ENCODE peak calls at places on chromosomes 11 and 22, in seven cellular contexts. V, S, J, K, Y, H and B are unnamed samples.

GRCh38 chr11:117071344-117071787 is 26.9 kb downstream of the SIK3 start:
- DNase-seq in V (no peak), S (peak; percentile 40), J (peak; percentile 57), K (no peak), Y (no peak), H (no peak), B (no peak)

GRCh38 chr11:91947215-91947614 is 277.4 kb upstream of the FAT3 start:
- DNase-seq in V (peak; percentile 3), S (no peak), J (no peak), K (peak; percentile 36), Y (peak; percentile 83), H (peak; percentile 29), B (no peak)

GRCh38 chr11:7668911-7669310 is 4.4 kb downstream of the CYB5R2 start:
- DNase-seq in V (no peak), S (no peak), J (no peak), K (no peak), Y (no peak), H (no peak), B (no peak)

GRCh38 chr11:120964857-120965256 is 59.0 kb upstream of the TBCEL start:
- DNase-seq in V (peak; percentile 21), S (no peak), J (peak; percentile 24), K (no peak), Y (peak; percentile 66), H (no peak), B (no peak)

GRCh38 chr22:19885841-19886592 is 31.3 kb upstream of the GNB1L start:
- DNase-seq in V (no peak), S (no peak), J (no peak), K (no peak), Y (no peak), H (peak; percentile 69), B (no peak)

GRCh38 chr22:19631899-19632670 is 82.2 kb upstream of the SEPTIN5 start:
- DNase-seq in V (peak; percentile 13), S (peak; percentile 46), J (peak; percentile 56), K (no peak), Y (peak; percentile 24), H (peak; percentile 48), B (no peak)

GRCh38 chr11:68840661-68841653 is 759 bp downstream of the CPT1A start:
- DNase-seq in V (peak; percentile 35), S (peak; percentile 69), J (peak; percentile 66), K (peak; percentile 57), Y (no peak), H (peak; percentile 89), B (peak; percentile 59)

GRCh38 chr11:59429924-59430516 is 3.8 kb upstream of the OR5A2 start:
- DNase-seq in V (peak; percentile 10), S (peak; percentile 72), J (peak; percentile 59), K (peak; percentile 76), Y (peak; percentile 3), H (no peak), B (no peak)

GRCh38 chr22:49894321-49895072 is 23.7 kb downstream of the ALG12 start:
- DNase-seq in V (no peak), S (no peak), J (no peak), K (no peak), Y (no peak), H (peak; percentile 37), B (no peak)

GRCh38 chr11:14114786-14115185 is 152.3 kb downstream of the SPON1 start:
- DNase-seq in V (no peak), S (no peak), J (no peak), K (no peak), Y (no peak), H (no peak), B (no peak)

GRCh38 chr22:45159652-45160462 is 3.9 kb upstream of the NUP50 start:
- DNase-seq in V (no peak), S (peak; percentile 44), J (peak; percentile 68), K (no peak), Y (peak; percentile 26), H (no peak), B (no peak)
- TF ChIP-seq CTCF in V (no peak), S (no peak), J (no peak), K (no peak), Y (no peak), H (no peak), B (no peak)

DNA sequence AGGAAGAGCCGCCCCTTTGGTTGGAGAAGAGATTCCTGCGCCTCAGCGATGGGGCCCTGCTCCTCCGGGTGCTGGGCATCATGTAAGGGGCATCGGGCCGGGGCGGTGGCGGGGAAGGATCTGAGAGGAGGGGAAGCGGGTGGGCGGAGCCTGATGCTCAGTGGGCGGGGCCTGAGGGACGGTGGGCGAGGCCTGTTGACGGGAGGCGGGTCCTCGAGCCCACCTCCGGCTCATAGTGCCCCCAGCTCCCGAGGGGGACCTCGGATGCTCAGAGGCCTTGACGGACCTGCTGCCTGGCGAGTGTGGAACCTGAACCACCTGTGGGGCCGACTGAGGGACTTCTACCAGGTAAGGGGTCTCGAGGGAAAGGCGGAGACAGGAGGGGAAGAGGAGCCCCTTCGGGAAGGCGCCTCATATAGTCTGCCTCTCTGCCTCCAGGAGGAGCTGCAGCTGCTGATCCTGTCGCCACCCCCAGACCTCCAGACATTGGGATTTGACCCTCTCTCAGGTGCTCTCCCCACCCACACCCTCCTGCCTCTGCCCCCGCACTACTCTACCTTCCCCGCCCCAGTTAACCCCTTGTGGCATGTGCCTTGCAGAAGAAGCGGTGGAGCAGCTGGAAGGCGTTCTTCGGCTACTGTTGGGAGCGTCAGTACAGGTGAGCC is 799 bp downstream of the CCDC88B start:
- DNase-seq in V (no peak), S (peak; percentile 34), J (no peak), K (peak; percentile 37), Y (no peak), H (peak; percentile 85), B (no peak)
- TF ChIP-seq CTCF in V (no peak), S (no peak), J (no peak), K (no peak), Y (no peak), H (no peak), B (no peak)

GRCh38 chr22:32574957-32575893 is 100.6 kb downstream of the FBXO7 start:
- DNase-seq in V (no peak), S (peak; percentile 42), J (no peak), K (no peak), Y (no peak), H (no peak), B (no peak)

GRCh38 chr22:32576553-32577255 is 102.1 kb downstream of the FBXO7 start:
- DNase-seq in V (no peak), S (no peak), J (no peak), K (no peak), Y (no peak), H (no peak), B (no peak)

GRCh38 chr22:32573991-32574390 is 99.4 kb downstream of the FBXO7 start:
- DNase-seq in V (no peak), S (no peak), J (no peak), K (no peak), Y (no peak), H (no peak), B (no peak)

GRCh38 chr22:32572741-32573140 is 98.1 kb downstream of the FBXO7 start:
- DNase-seq in V (no peak), S (no peak), J (no peak), K (no peak), Y (no peak), H (no peak), B (no peak)

GRCh38 chr22:32574397-32574796 is 99.8 kb downstream of the FBXO7 start:
- DNase-seq in V (no peak), S (peak; percentile 46), J (no peak), K (no peak), Y (no peak), H (no peak), B (no peak)
- TF ChIP-seq CTCF in V (no peak), S (no peak), J (no peak), K (no peak), Y (no peak), H (no peak), B (no peak)

DNA sequence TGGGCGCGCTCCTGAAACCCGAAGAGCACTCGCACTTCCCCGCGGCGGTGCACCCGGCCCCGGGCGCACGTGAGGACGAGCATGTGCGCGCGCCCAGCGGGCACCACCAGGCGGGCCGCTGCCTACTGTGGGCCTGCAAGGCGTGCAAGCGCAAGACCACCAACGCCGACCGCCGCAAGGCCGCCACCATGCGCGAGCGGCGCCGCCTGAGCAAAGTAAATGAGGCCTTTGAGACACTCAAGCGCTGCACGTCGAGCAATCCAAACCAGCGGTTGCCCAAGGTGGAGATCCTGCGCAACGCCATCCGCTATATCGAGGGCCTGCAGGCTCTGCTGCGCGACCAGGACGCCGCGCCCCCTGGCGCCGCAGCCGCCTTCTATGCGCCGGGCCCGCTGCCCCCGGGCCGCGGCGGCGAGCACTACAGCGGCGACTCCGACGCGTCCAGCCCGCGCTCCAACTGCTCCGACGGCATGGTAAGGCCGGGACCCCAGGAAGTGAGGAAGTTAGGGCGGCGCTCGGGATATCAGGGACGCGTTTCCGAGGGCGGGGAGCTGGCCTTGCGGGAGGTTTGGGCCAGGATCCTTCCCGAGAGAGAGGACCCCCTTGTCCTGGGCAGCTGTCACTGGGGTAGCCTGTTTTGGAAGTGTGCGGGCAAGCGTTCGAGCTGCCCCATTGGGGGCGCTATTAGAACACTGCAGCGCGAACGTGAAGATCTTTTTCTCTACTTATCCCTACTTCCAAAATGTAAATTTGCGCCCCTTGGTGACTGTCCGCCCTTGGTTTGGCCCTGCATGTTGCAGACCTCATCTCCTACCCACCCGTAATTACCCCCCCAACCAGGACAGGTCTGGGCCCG is 797 bp downstream of the MYOD1 start:
- DNase-seq in V (no peak), S (peak; percentile 46), J (peak; percentile 40), K (no peak), Y (peak; percentile 19), H (no peak), B (no peak)
- TF ChIP-seq CTCF in V (no peak), S (peak; percentile 12), J (peak; percentile 20), K (no peak), Y (no peak), H (no peak), B (peak; percentile 49)

GRCh38 chr22:37982938-37983859 is 1.2 kb downstream of the SOX10 start:
- DNase-seq in V (no peak), S (no peak), J (no peak), K (no peak), Y (no peak), H (no peak), B (no peak)
- TF ChIP-seq CTCF in V (peak; percentile 2), S (peak; percentile 41), J (peak; percentile 36), K (peak; percentile 7), Y (no peak), H (no peak), B (peak; percentile 30)

GRCh38 chr11:440065-441042 is 1.5 kb downstream of the ANO9 start:
- DNase-seq in V (no peak), S (no peak), J (peak; percentile 43), K (no peak), Y (no peak), H (peak; percentile 64), B (no peak)
- TF ChIP-seq CTCF in V (peak; percentile 22), S (peak; percentile 16), J (peak; percentile 30), K (no peak), Y (no peak), H (no peak), B (peak; percentile 34)

DNA sequence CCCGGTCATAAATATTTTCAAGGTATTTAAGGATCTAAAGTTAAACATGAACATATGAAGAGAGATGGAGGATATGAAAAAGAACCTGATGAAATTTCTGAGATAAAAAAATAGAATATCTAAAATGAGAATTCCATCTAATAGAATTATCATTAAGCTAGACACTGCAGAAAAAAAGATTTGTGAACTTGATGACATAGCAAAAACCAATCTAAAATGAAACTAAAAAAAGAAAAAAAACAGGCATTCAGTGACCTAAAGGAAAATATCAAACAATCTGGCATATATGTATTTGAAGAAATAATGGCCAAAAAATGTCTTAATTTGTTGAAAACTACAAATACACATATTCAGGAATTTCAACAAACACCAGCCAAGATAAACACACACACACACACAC is 81.6 kb upstream of the ZC3H12C start:
- DNase-seq in V (no peak), S (no peak), J (no peak), K (no peak), Y (no peak), H (no peak), B (no peak)
- TF ChIP-seq CTCF in V (no peak), S (no peak), J (no peak), K (no peak), Y (no peak), H (no peak), B (no peak)

GRCh38 chr11:84543367-84544159 is 1083.6 kb downstream of the DLG2 start:
- DNase-seq in V (no peak), S (no peak), J (no peak), K (no peak), Y (no peak), H (no peak), B (no peak)
- TF ChIP-seq CTCF in V (no peak), S (no peak), J (no peak), K (no peak), Y (no peak), H (no peak), B (no peak)